ENCODE peak calls at places on chromosomes 3 and 15, in eight cellular contexts. T is fibroblast of pulmonary artery, S is NCI-H510A treated with DMSO at 0.1 percent for 48 hours, Q is ACHN, P is RKO, M is BJ, A is memory B cell, C is NCI-H1417. B is an unnamed sample.

GRCh38 chr3:22835041-22835440 is 368.1 kb upstream of the UBE2E2 start:
- DNase-seq in A (no peak), P (peak), M (no peak), T (peak), C (no peak), Q (peak), S (no peak), B (no peak)

GRCh38 chr3:39814007-39814406 is 4.6 kb downstream of the MYRIP start:
- DNase-seq in P (no peak), Q (no peak), T (peak), A (no peak), M (no peak), C (peak), S (no peak), B (peak)

GRCh38 chr15:29765898-29766537 is 56.2 kb downstream of the TJP1 start:
- DNase-seq in P (no peak), C (no peak), A (no peak), S (no peak), M (no peak), Q (no peak), T (no peak), B (peak)

GRCh38 chr15:75042730-75043508 is 19.5 kb downstream of the PPCDC start:
- DNase-seq in C (no peak), S (no peak), Q (peak), M (no peak), A (peak), P (no peak), T (peak), B (peak)

GRCh38 chr3:130849111-130849552 is 44.8 kb upstream of the ATP2C1 start:
- DNase-seq in M (no peak), T (no peak), C (peak), P (no peak), A (no peak), S (peak), Q (no peak), B (no peak)

GRCh38 chr3:17149076-17149475 is 264.3 kb downstream of the PLCL2 start:
- DNase-seq in Q (no peak), C (no peak), A (no peak), P (no peak), M (no peak), T (no peak), S (no peak), B (no peak)

GRCh38 chr3:184800349-184800748 is 11.6 kb upstream of the VPS8 start:
- DNase-seq in C (no peak), T (no peak), M (no peak), Q (no peak), S (no peak), P (no peak), A (no peak), B (no peak)

GRCh38 chr3:49883992-49884391 is 14.3 kb upstream of the CAMKV start:
- DNase-seq in Q (no peak), C (no peak), M (no peak), A (no peak), T (no peak), S (no peak), P (peak), B (no peak)

GRCh38 chr3:126288314-126288713 is 68.9 kb downstream of the KLF15 start:
- DNase-seq in A (no peak), M (no peak), S (no peak), Q (no peak), C (no peak), T (no peak), P (no peak), B (no peak)

GRCh38 chr15:99253381-99254090 is 2.3 kb downstream of the LRRC28 start:
- DNase-seq in M (peak), S (no peak), P (peak), C (no peak), Q (peak), A (no peak), T (peak), B (peak)